ENCODE peak calls at places on chromosome 5, in four cellular contexts. E is fibroblast of lung, V is neural crest cell, R is Peyer's patch. T is an unnamed sample.

GRCh38 chr5:133344266-133344665 is 268.1 kb downstream of the FSTL4 start:
- DNase-seq in E (no peak), V (no peak), R (no peak), T (no peak)

GRCh38 chr5:55258339-55258738 is 24.9 kb upstream of the CCNO start:
- DNase-seq in E (no peak), V (no peak), R (no peak), T (no peak)

GRCh38 chr5:150485770-150486401 is 22.0 kb upstream of the NDST1 start:
- DNase-seq in E (peak), V (peak), R (peak), T (peak)

GRCh38 chr5:51416149-51416548 is 32.9 kb downstream of the ISL1 start:
- DNase-seq in E (no peak), V (no peak), R (no peak), T (no peak)

GRCh38 chr5:135934939-135935338 is 19.8 kb downstream of the LECT2 start:
- DNase-seq in E (peak), V (no peak), R (no peak), T (peak)

GRCh38 chr5:175842947-175843793 is 28.2 kb upstream of the CPLX2 start:
- DNase-seq in E (peak), V (no peak), R (no peak), T (peak)

GRCh38 chr5:150511641-150512367 is 3.9 kb downstream of the NDST1 start:
- DNase-seq in E (peak), V (no peak), R (peak), T (peak)

GRCh38 chr5:136200130-136200529 is 7.2 kb upstream of the SMIM32 start:
- DNase-seq in E (no peak), V (no peak), R (no peak), T (no peak)

GRCh38 chr5:125412051-125412560 is 665.7 kb upstream of the ZNF608 start:
- DNase-seq in E (peak), V (no peak), R (peak), T (peak)

GRCh38 chr5:89697581-89697980 is 712.0 kb downstream of the CETN3 start:
- DNase-seq in E (no peak), V (no peak), R (no peak), T (no peak)

GRCh38 chr5:64707191-64707590 is 16.9 kb downstream of the SHISAL2B start:
- DNase-seq in E (no peak), V (no peak), R (no peak), T (no peak)

GRCh38 chr5:168382421-168382820 is 91.0 kb downstream of the WWC1 start:
- DNase-seq in E (no peak), V (no peak), R (no peak), T (no peak)

GRCh38 chr5:13783731-13784130 is 160.8 kb downstream of the DNAH5 start:
- DNase-seq in E (no peak), V (no peak), R (no peak), T (no peak)

GRCh38 chr5:329106-329757 is 7.7 kb downstream of the AHRR start:
- DNase-seq in E (no peak), V (no peak), R (no peak), T (no peak)

GRCh38 chr5:142175461-142176142 is 67.0 kb downstream of the NDFIP1 start:
- DNase-seq in E (no peak), V (no peak), R (no peak), T (no peak)

GRCh38 chr5:83096660-83097334 is 19.4 kb downstream of the XRCC4 start:
- DNase-seq in E (peak), V (no peak), R (no peak), T (no peak)

GRCh38 chr5:158017433-158017832 is 158.5 kb upstream of the CLINT1 start:
- DNase-seq in E (no peak), V (no peak), R (no peak), T (no peak)

GRCh38 chr5:139810341-139811075 is 14.9 kb downstream of the PSD2 start:
- DNase-seq in E (no peak), V (no peak), R (no peak), T (no peak)

GRCh38 chr5:3258050-3258449 is 337.6 kb upstream of the IRX1 start:
- DNase-seq in E (no peak), V (no peak), R (no peak), T (no peak)

GRCh38 chr5:132209131-132209530 is 18.5 kb downstream of the P4HA2 start:
- DNase-seq in E (peak), V (no peak), R (no peak), T (no peak)

GRCh38 chr5:66307647-66308257 is 163.7 kb downstream of the SREK1 start:
- DNase-seq in E (peak), V (no peak), R (no peak), T (peak)

GRCh38 chr5:6820851-6821479 is 107.7 kb downstream of the TENT4A start:
- DNase-seq in E (no peak), V (peak), R (no peak), T (peak)

GRCh38 chr5:128637031-128637430 is 99.0 kb upstream of the FBN2 start:
- DNase-seq in E (peak), V (no peak), R (no peak), T (peak)

GRCh38 chr5:54175-54730 is 37.7 kb upstream of the PLEKHG4B start:
- DNase-seq in E (no peak), V (no peak), R (no peak), T (no peak)

GRCh38 chr5:135211083-135211790 is 177.2 kb upstream of the PITX1 start:
- DNase-seq in E (peak), V (no peak), R (peak), T (no peak)